ENCODE peak calls at places on chromosome 2, in nine cellular contexts. J is left colon, X is NCI-H345, F is HCT116, Z is COLO829, G is kidney glomerular epithelial cell, M is mesenchymal stem cell, C is ureter, P is GM23248. U is an unnamed sample.

GRCh38 chr2:46135230-46135555 is 162.0 kb upstream of the EPAS1 start:
- DNase-seq in J (no peak), X (no peak), M (no peak), F (no peak), C (no peak), P (no peak), G (no peak), Z (no peak), U (no peak)

GRCh38 chr2:70716951-70717350 is 51.0 kb downstream of the ADD2 start:
- DNase-seq in P (no peak), J (no peak), Z (no peak), F (no peak), C (peak), G (no peak), M (no peak), X (no peak), U (no peak)

GRCh38 chr2:117931978-117932377 is 81.9 kb downstream of the CCDC93 start:
- DNase-seq in G (no peak), C (no peak), F (no peak), M (no peak), P (no peak), J (no peak), Z (no peak), X (no peak), U (no peak)

GRCh38 chr2:185859506-185859905 is 120.9 kb downstream of the FSIP2 start:
- DNase-seq in J (no peak), G (no peak), F (no peak), Z (no peak), M (no peak), P (no peak), X (no peak), C (no peak), U (no peak)

GRCh38 chr2:55112229-55113016 is 62.2 kb upstream of the RTN4 start:
- DNase-seq in M (peak), G (no peak), X (peak), J (peak), F (no peak), P (peak), Z (no peak), C (peak), U (no peak)

GRCh38 chr2:74764429-74765272 is 69.3 kb upstream of the HK2 start:
- DNase-seq in Z (no peak), J (no peak), P (no peak), G (no peak), C (no peak), M (peak), X (peak), F (no peak), U (no peak)

GRCh38 chr2:55357907-55358306 is 61.7 kb downstream of the CCDC88A start:
- DNase-seq in J (no peak), C (no peak), G (no peak), F (no peak), M (no peak), X (no peak), Z (peak), P (peak), U (no peak)

GRCh38 chr2:56014075-56014730 is 90.6 kb upstream of the EFEMP1 start:
- DNase-seq in P (no peak), G (no peak), Z (no peak), X (peak), C (no peak), J (no peak), M (no peak), F (no peak), U (no peak)

GRCh38 chr2:151523825-151524224 is 114.1 kb downstream of the RIF1 start:
- DNase-seq in F (no peak), P (peak), G (no peak), M (no peak), Z (no peak), C (no peak), X (no peak), J (no peak), U (no peak)

GRCh38 chr2:172877826-172878225 is 142.2 kb downstream of the RAPGEF4 start:
- DNase-seq in F (no peak), Z (no peak), P (peak), X (no peak), G (no peak), J (no peak), C (no peak), M (no peak), U (no peak)

GRCh38 chr2:27316655-27317412 is 6.1 kb downstream of the MPV17 start:
- DNase-seq in G (no peak), Z (no peak), P (no peak), J (no peak), X (peak), F (no peak), C (no peak), M (no peak), U (no peak)

GRCh38 chr2:126886201-126886905 is 12.3 kb upstream of the TEX51 start:
- DNase-seq in X (no peak), Z (peak), F (peak), P (peak), M (peak), J (peak), C (peak), G (peak), U (peak)

GRCh38 chr2:152715854-152716428 is 1.3 kb downstream of the PRPF40A start:
- DNase-seq in P (peak), J (no peak), M (peak), G (peak), Z (peak), F (peak), C (no peak), X (no peak), U (peak)

U was measured in LoVo.